ENCODE peak calls at places on chromosomes 4 and X, in six cellular contexts. One of them, this sample, is unnamed.

GRCh38 chrX:133359466-133359865 is 55.8 kb downstream of the GPC4 start:
- DNase-seq in WTC11: no peak
- DNase-seq in H1: no peak
- DNase-seq in K562: no peak
- DNase-seq in GM12878: no peak
- DNase-seq in HepG2: no peak
- DNase-seq in this sample: peak

GRCh38 chrX:141879616-141880015 is 24.1 kb upstream of the MAGEC1 start:
- DNase-seq in WTC11: no peak
- DNase-seq in H1: no peak
- DNase-seq in K562: no peak
- DNase-seq in GM12878: no peak
- DNase-seq in HepG2: no peak
- DNase-seq in this sample: peak

GRCh38 chrX:33735182-33735581 is 396.9 kb downstream of the FAM47A start:
- DNase-seq in WTC11: no peak
- DNase-seq in H1: no peak
- DNase-seq in K562: no peak
- DNase-seq in GM12878: no peak
- DNase-seq in HepG2: no peak
- DNase-seq in this sample: no peak

GRCh38 chrX:11254417-11255109 is 38.6 kb upstream of the AMELX start:
- DNase-seq in WTC11: no peak
- DNase-seq in H1: no peak
- DNase-seq in K562: peak
- DNase-seq in GM12878: no peak
- DNase-seq in HepG2: no peak
- DNase-seq in this sample: no peak

GRCh38 chrX:102976793-102977495 is 39.9 kb downstream of the RAB40AL start:
- DNase-seq in WTC11: no peak
- DNase-seq in H1: no peak
- DNase-seq in K562: no peak
- DNase-seq in GM12878: no peak
- DNase-seq in HepG2: no peak
- DNase-seq in this sample: no peak

GRCh38 chr4:23962462-23962861 is 72.6 kb upstream of the PPARGC1A start:
- DNase-seq in WTC11: no peak
- DNase-seq in H1: no peak
- DNase-seq in K562: no peak
- DNase-seq in GM12878: no peak
- DNase-seq in HepG2: peak
- DNase-seq in this sample: no peak

GRCh38 chr4:183097251-183098079 is 1.6 kb upstream of the WWC2 start:
- DNase-seq in WTC11: peak
- DNase-seq in H1: no peak
- DNase-seq in K562: no peak
- DNase-seq in GM12878: no peak
- DNase-seq in HepG2: no peak
- DNase-seq in this sample: peak

GRCh38 chr4:79650794-79651431 is 242.9 kb upstream of the GK2 start:
- DNase-seq in WTC11: no peak
- DNase-seq in H1: no peak
- DNase-seq in K562: no peak
- DNase-seq in GM12878: no peak
- DNase-seq in HepG2: no peak
- DNase-seq in this sample: peak

GRCh38 chr4:26568446-26568994 is 15.4 kb upstream of the TBC1D19 start:
- DNase-seq in WTC11: no peak
- DNase-seq in H1: no peak
- DNase-seq in K562: no peak
- DNase-seq in GM12878: no peak
- DNase-seq in HepG2: no peak
- DNase-seq in this sample: no peak

GRCh38 chr4:23324291-23324690 is 565.6 kb downstream of the PPARGC1A start:
- DNase-seq in WTC11: no peak
- DNase-seq in H1: no peak
- DNase-seq in K562: no peak
- DNase-seq in GM12878: no peak
- DNase-seq in HepG2: no peak
- DNase-seq in this sample: no peak

GRCh38 chr4:110071466-110071865 is 126.9 kb downstream of the ELOVL6 start:
- DNase-seq in WTC11: peak
- DNase-seq in H1: no peak
- DNase-seq in K562: no peak
- DNase-seq in GM12878: no peak
- DNase-seq in HepG2: no peak
- DNase-seq in this sample: no peak

GRCh38 chrX:153765138-153766079 is 1.4 kb downstream of the PLXNB3 start:
- DNase-seq in WTC11: no peak
- DNase-seq in H1: no peak
- DNase-seq in K562: peak
- DNase-seq in GM12878: no peak
- DNase-seq in HepG2: peak
- DNase-seq in this sample: no peak

GRCh38 chrX:123340691-123341090 is 156.6 kb downstream of the GRIA3 start:
- DNase-seq in WTC11: no peak
- DNase-seq in H1: no peak
- DNase-seq in K562: no peak
- DNase-seq in GM12878: no peak
- DNase-seq in HepG2: no peak
- DNase-seq in this sample: no peak

GRCh38 chr4:26458104-26458503 is 32.2 kb downstream of the CCKAR start:
- DNase-seq in WTC11: no peak
- DNase-seq in H1: no peak
- DNase-seq in K562: no peak
- DNase-seq in GM12878: no peak
- DNase-seq in HepG2: no peak
- DNase-seq in this sample: no peak

GRCh38 chrX:110795645-110796510 is at the start of gene CHRDL1:
- DNase-seq in WTC11: peak
- DNase-seq in H1: no peak
- DNase-seq in K562: no peak
- DNase-seq in GM12878: no peak
- DNase-seq in HepG2: no peak
- DNase-seq in this sample: peak

GRCh38 chr4:108155373-108155772 is 13.4 kb downstream of the LEF1 start:
- DNase-seq in WTC11: peak
- DNase-seq in H1: no peak
- DNase-seq in K562: no peak
- DNase-seq in GM12878: no peak
- DNase-seq in HepG2: no peak
- DNase-seq in this sample: peak

GRCh38 chr4:158055668-158056067 is 117.2 kb downstream of the GASK1B start:
- DNase-seq in WTC11: no peak
- DNase-seq in H1: no peak
- DNase-seq in K562: no peak
- DNase-seq in GM12878: no peak
- DNase-seq in HepG2: no peak
- DNase-seq in this sample: no peak

GRCh38 chrX:27924261-27924660 is 57.0 kb downstream of the DCAF8L1 start:
- DNase-seq in WTC11: no peak
- DNase-seq in H1: no peak
- DNase-seq in K562: no peak
- DNase-seq in GM12878: no peak
- DNase-seq in HepG2: no peak
- DNase-seq in this sample: no peak

GRCh38 chr4:127549521-127549920 is 83.2 kb upstream of the INTU start:
- DNase-seq in WTC11: no peak
- DNase-seq in H1: no peak
- DNase-seq in K562: no peak
- DNase-seq in GM12878: no peak
- DNase-seq in HepG2: no peak
- DNase-seq in this sample: no peak

GRCh38 chrX:149314031-149314430 is 191.1 kb downstream of the IDS start:
- DNase-seq in WTC11: no peak
- DNase-seq in H1: no peak
- DNase-seq in K562: no peak
- DNase-seq in GM12878: no peak
- DNase-seq in HepG2: no peak
- DNase-seq in this sample: no peak

DNA sequence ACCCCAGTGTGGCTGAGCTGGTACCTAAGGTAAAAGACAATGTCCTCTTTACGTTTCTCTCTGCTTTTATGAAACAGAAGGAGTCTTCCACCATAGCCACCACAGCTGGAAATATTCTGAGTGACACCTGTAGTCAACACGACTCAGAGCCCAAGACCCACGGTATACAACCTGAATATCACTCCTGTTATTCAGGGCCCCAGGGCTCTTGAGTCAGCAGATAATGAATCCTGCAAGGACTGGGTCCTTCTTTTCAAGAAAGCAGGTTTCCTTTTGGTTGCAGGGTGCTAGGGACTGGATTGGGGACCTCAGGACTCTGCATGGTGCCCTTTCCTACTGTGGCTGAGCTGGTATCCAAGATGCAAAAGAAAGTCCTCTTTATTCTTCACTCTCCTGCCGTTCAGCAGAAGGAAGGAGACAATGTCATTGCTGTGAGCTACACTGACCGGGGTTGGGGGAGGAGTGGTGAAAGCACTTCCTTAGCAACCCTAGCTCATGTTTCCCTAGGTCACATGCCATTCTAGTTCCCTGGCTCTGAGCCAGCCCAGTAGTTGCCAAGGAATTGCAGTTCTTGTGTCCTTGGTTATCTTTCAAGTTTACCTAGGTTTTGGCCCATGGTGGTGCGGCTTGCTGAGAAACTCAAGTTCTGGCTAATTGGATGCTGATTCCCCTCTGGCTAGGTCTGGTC is 23.7 kb upstream of the UNC5C start:
- DNase-seq in WTC11: no peak
- DNase-seq in H1: no peak
- DNase-seq in K562: no peak
- DNase-seq in GM12878: no peak
- DNase-seq in HepG2: no peak
- DNase-seq in this sample: peak
- TF ChIP-seq CREB1 in WTC11: no peak
- TF ChIP-seq CREB1 in H1: no peak
- TF ChIP-seq CREB1 in K562: no peak
- TF ChIP-seq CREB1 in GM12878: no peak
- TF ChIP-seq CREB1 in HepG2: no peak
- TF ChIP-seq CREB1 in this sample: no peak

DNA sequence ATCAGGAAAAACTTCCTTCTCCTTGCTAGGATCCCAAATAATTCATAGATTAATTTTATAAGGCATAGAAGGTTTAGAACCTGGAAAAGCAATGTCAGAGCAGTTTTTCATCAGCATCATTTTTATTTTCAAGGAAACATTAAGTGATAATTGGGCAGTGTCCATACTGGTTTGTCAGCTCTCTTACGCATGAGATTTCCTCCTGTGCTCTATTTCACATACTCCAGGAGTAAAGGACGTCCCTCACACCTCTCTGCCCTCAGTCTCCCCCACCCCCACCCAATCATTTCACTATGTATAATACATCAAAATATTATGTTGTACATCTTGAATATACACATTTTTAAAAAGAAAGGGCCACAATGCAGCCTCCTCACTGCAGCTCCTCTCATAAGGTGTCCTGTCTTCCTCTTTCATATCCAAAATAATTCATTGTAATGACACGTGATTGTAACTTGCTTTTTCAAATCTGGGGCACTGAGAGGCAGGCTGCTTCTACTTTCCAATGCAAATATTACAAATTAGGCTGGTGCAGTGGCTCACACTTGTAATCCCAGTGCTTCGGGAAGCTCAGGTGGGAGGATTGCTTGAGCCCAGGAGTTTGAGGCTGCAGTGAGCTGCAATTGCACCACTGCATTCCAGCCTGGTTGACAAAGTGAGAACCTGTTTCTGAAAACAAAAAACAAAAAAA is 34.4 kb downstream of the ARHGEF38 start:
- DNase-seq in WTC11: no peak
- DNase-seq in H1: no peak
- DNase-seq in K562: no peak
- DNase-seq in GM12878: no peak
- DNase-seq in HepG2: no peak
- DNase-seq in this sample: no peak
- TF ChIP-seq CREB1 in WTC11: no peak
- TF ChIP-seq CREB1 in H1: no peak
- TF ChIP-seq CREB1 in K562: no peak
- TF ChIP-seq CREB1 in GM12878: no peak
- TF ChIP-seq CREB1 in HepG2: no peak
- TF ChIP-seq CREB1 in this sample: no peak

DNA sequence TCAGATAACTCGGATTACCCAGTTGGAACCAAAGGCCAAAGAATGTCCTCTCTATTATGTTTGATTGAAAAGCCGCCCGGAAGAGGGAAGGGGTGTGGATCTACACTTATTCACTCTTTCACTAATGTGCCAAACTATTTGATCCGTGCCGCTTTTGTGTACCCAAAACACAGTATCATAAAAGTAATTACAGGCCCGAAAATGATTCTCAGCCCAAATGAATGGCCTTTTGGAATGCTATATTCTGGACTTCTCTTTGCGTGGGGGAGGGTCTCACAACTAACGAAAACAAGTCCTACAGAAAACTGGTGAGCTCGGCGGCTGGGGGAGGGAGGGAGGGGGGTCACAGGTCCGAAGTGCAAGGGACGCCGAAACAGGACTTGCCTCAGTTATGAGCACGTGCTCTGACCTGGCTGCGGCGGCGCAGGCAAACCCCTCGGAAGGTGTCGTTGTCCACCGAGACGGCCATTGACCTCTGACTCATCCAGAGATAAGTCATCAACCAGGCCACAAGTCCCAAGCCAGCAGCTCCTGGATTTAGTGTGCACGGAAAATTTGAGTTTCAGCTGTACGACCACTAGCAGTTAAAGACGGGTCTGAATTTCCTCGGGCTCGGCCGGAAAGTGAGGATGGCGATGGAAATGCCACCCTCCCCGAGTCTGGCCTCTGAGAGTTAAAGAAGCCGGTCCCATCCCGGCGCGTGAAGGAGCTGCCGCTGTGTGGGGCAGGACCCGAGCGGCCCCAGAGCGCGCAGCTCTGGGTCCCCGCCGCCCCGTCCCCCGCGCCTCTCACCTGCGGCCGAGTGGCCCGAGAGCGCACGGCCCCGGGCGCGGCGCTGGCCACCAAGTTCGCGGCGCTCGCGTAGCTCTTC is 721 bp downstream of the SH3D19 start:
- DNase-seq in WTC11: peak
- DNase-seq in H1: peak
- DNase-seq in K562: peak
- DNase-seq in GM12878: no peak
- DNase-seq in HepG2: peak
- DNase-seq in this sample: peak
- TF ChIP-seq CREB1 in WTC11: no peak
- TF ChIP-seq CREB1 in H1: peak
- TF ChIP-seq CREB1 in K562: no peak
- TF ChIP-seq CREB1 in GM12878: no peak
- TF ChIP-seq CREB1 in HepG2: peak
- TF ChIP-seq CREB1 in this sample: no peak

DNA sequence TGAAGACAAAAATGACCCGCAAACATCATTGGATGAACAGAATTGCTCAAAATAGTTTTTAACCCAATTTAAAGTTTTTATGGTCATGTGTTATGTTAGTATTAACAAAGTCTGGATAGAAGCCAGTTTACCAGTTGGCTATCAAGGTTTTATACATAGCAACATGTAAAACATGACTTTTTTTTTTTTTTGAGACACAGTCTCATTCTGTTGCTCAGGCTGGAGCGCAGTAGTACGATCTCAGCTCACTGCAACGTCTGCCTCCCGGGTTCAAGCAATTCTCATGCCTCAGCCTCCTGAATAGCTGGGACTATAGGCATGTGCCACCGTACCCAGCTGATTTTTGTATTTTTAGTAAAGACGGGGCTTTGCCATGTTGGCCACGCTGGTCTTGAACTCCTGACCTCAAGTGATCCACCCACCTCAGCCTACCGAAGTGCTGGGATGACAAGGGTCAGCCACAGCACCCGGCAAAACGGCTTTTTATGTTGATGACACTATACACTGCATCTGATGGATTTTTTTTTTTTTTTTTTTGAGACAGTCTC is 3.4 kb downstream of the SAT1 start:
- DNase-seq in WTC11: no peak
- DNase-seq in H1: no peak
- DNase-seq in K562: no peak
- DNase-seq in GM12878: no peak
- DNase-seq in HepG2: no peak
- DNase-seq in this sample: no peak
- TF ChIP-seq CREB1 in WTC11: no peak
- TF ChIP-seq CREB1 in H1: no peak
- TF ChIP-seq CREB1 in K562: no peak
- TF ChIP-seq CREB1 in GM12878: no peak
- TF ChIP-seq CREB1 in HepG2: no peak
- TF ChIP-seq CREB1 in this sample: no peak

This sample was measured in GM23338.